ENCODE peak calls at places on chromosomes 11 and 22, in four cellular contexts. M, X, E and C are unnamed samples.

GRCh38 chr11:3939211-3939610 is 83.7 kb downstream of the STIM1 start:
- DNase-seq in M (no peak), X (no peak), E (no peak), C (peak)

GRCh38 chr22:30564045-30564765 is 10.3 kb downstream of the GAL3ST1 start:
- DNase-seq in M (no peak), X (no peak), E (no peak), C (no peak)

GRCh38 chr22:33492210-33492651 is 428.0 kb downstream of the LARGE1 start:
- DNase-seq in M (no peak), X (peak), E (no peak), C (peak)

GRCh38 chr11:1772270-1773130 is 8.8 kb upstream of the CTSD start:
- DNase-seq in M (no peak), X (peak), E (peak), C (peak)

GRCh38 chr22:41021039-41021654 is 70.0 kb downstream of the RBX1 start:
- DNase-seq in M (peak), X (peak), E (no peak), C (no peak)

GRCh38 chr22:50314455-50315288 is 7.2 kb upstream of the PLXNB2 start:
- DNase-seq in M (no peak), X (no peak), E (peak), C (no peak)

GRCh38 chr22:42692239-42693054 is 28.2 kb downstream of the A4GALT start:
- DNase-seq in M (no peak), X (no peak), E (no peak), C (no peak)

GRCh38 chr11:12853652-12854296 is 155.3 kb upstream of the RASSF10 start:
- DNase-seq in M (peak), X (no peak), E (no peak), C (peak)

GRCh38 chr11:31810779-31811647 is at the start of gene PAX6:
- DNase-seq in M (no peak), X (peak), E (no peak), C (peak)

GRCh38 chr11:66762088-66762487 is 33.1 kb upstream of the SPTBN2 start:
- DNase-seq in M (no peak), X (no peak), E (no peak), C (no peak)

GRCh38 chr11:59550842-59551650 is 39.7 kb downstream of the OR4D9 start:
- DNase-seq in M (peak), X (peak), E (peak), C (peak)

GRCh38 chr11:2669926-2670469 is 29.8 kb downstream of the KCNQ1OT1 start:
- DNase-seq in M (peak), X (no peak), E (no peak), C (no peak)

GRCh38 chr11:66999555-66999954 is 23.4 kb upstream of the SYT12 start:
- DNase-seq in M (no peak), X (no peak), E (no peak), C (no peak)

GRCh38 chr22:29706991-29707390 is 12.8 kb upstream of the CABP7 start:
- DNase-seq in M (no peak), X (no peak), E (no peak), C (no peak)

GRCh38 chr22:32473388-32473952 is 1.1 kb upstream of the FBXO7 start:
- DNase-seq in M (no peak), X (peak), E (peak), C (peak)

GRCh38 chr11:16812274-16812673 is 73.8 kb downstream of the C11orf58 start:
- DNase-seq in M (peak), X (peak), E (no peak), C (no peak)

GRCh38 chr11:73248526-73249185 is 23.5 kb upstream of the P2RY6 start:
- DNase-seq in M (no peak), X (no peak), E (no peak), C (no peak)

GRCh38 chr22:21100149-21101032 is 54.6 kb downstream of the LRRC74B start:
- DNase-seq in M (no peak), X (no peak), E (no peak), C (peak)

GRCh38 chr11:129377739-129378138 is 2.1 kb downstream of the BARX2 start:
- DNase-seq in M (no peak), X (no peak), E (no peak), C (no peak)

GRCh38 chr11:64013141-64013896 is 22.4 kb upstream of the FLRT1 start:
- DNase-seq in M (no peak), X (no peak), E (no peak), C (no peak)

GRCh38 chr11:64885367-64886286 is 7.2 kb upstream of the EHD1 start:
- DNase-seq in M (no peak), X (no peak), E (no peak), C (peak)

GRCh38 chr11:66420671-66421476 is at the start of gene NPAS4:
- DNase-seq in M (peak), X (peak), E (no peak), C (no peak)

GRCh38 chr11:96070453-96070852 is 146.5 kb upstream of the MTMR2 start:
- DNase-seq in M (no peak), X (no peak), E (no peak), C (no peak)
- H3K4me3 ChIP-seq in M (no peak), X (no peak), E (no peak), C (no peak)

GRCh38 chr11:119441898-119442243 is 18.9 kb upstream of the THY1 start:
- DNase-seq in M (no peak), X (no peak), E (no peak), C (no peak)
- TF ChIP-seq CTCF in M (no peak), X (no peak), E (no peak), C (no peak)

DNA sequence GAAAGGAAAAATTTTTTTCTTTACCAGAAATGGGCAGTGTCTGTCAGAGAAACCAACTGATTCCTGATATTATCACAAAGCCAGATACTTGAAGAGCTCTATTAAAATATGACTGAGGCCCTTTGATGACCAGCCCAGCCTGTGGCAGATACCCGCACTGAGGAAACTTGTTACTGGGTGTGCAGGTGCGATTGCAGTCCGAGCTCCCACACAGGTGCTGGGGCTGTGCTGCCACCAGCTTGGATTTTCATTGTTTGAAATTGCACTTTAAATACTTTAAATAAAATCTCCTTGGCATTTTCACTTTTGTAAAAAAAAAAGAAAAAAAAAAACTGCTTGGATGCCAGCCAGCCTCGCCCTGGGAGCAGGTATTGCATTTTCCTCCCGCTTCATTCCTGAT is 21.1 kb downstream of the EHF start:
- DNase-seq in M (no peak), X (no peak), E (no peak), C (no peak)
- H3K4me3 ChIP-seq in M (no peak), X (no peak), E (no peak), C (no peak)

DNA sequence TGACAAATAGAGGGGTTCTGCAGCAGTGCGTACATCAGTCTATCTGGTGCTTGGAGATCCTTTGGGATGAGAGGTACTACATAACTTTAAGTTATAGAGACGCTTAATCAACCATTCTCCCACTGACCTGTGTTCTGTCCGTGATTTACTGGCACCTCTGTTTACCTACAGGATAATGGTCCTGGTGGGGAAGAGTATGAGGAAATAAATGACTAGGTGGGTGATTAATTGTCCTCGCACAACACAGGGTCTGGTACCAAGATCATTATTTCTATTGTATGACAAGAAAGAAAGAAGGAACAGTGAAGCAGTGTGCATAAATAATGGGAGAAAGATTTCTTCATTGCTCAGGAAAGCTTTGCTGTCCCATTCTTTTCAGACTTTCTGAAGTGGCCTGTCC is 32.8 kb upstream of the FJX1 start:
- DNase-seq in M (no peak), X (no peak), E (no peak), C (no peak)
- TF ChIP-seq CTCF in M (no peak), X (no peak), E (no peak), C (no peak)

GRCh38 chr11:57483570-57483934 is 23.2 kb downstream of the RTN4RL2 start:
- DNase-seq in M (no peak), X (no peak), E (no peak), C (no peak)
- H3K4me3 ChIP-seq in M (no peak), X (peak), E (peak), C (no peak)

DNA sequence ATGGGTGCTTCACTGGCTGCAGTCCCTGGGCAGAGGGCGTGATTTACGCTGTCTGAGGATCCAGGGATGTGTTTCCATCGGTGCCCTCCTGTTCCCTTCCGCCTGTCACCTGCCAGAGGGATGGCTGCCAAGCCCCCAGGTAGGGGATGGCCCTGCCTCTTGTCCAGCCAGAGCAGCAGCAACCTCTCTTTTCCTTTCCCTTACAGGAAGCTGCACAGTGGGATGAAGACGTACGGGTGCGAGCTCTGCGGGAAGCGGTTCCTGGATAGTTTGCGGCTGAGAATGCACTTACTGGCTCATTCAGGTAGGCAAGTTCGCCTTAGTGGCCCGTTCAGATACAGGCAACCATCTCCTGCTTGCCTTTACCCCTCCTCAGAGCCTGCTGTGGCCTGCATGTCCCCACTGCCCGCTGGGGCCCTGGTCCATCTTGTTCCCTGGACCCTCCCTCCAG is 96.6 kb downstream of the ZBTB16 start:
- DNase-seq in M (no peak), X (no peak), E (no peak), C (no peak)
- TF ChIP-seq CTCF in M (no peak), X (no peak), E (no peak), C (no peak)

GRCh38 chr11:118621071-118621815 is 13.8 kb downstream of the PHLDB1 start:
- DNase-seq in M (peak), X (peak), E (peak), C (peak)
- H3K4me3 ChIP-seq in M (peak), X (peak), E (peak), C (peak)

DNA sequence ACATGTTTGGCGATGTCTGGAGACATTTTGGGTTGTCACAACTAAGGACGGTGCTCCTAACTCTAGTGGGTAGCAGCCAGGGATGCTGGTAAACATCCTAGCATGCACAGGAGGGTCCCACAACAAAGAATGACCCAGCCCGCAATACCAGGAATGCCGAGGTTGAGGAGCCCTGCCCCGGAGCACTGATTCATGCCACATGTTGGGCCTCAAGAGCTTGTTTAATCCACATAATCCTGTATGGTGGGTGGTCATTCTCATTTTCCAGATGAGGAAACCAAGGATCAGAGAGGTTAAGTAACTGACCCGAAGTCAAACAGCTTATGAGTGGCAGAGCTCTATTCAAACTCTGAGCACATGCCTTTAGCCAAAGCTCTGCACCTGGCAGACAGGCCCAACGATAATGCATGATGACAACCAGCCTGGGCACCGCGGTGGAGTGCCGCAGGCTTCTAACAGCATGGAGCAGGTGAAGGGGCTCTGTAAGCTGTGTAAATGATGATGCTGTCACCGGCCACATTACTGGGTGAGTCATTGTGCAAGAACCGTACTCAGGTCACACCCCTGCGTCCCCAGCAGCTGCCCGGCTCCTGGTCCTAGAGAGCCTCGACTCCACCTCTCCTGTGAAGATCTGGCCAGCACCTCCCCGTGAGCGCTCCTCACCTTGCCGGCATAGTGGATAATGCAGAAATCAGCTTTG is 58.6 kb downstream of the APOL1 start:
- DNase-seq in M (no peak), X (no peak), E (no peak), C (no peak)
- TF ChIP-seq CTCF in M (no peak), X (no peak), E (no peak), C (no peak)